ENCODE peak calls at places on chromosome 12, in seven cellular contexts. T, R, E, P, Z, Y and H are unnamed samples.

GRCh38 chr12:62859203-62859799 is 75.6 kb downstream of the PPM1H start:
- DNase-seq in P (no peak), E (no peak), R (no peak), T (no peak), Z (no peak), Y (no peak), H (no peak)

GRCh38 chr12:2003676-2004112 is 563 bp downstream of the DCP1B start:
- DNase-seq in Z (no peak), Y (no peak), P (no peak), R (no peak), T (no peak), E (no peak), H (no peak)

GRCh38 chr12:104423273-104423672 is 33.5 kb upstream of the CHST11 start:
- DNase-seq in E (no peak), P (no peak), Z (no peak), T (no peak), Y (no peak), R (no peak), H (no peak)

GRCh38 chr12:59874781-59875180 is 279.0 kb downstream of the SLC16A7 start:
- DNase-seq in Y (no peak), Z (no peak), T (no peak), P (no peak), R (no peak), E (no peak), H (no peak)

GRCh38 chr12:118042091-118042490 is 18.9 kb downstream of the WSB2 start:
- DNase-seq in R (no peak), E (no peak), Y (no peak), P (no peak), T (no peak), Z (no peak), H (no peak)

GRCh38 chr12:118025168-118025567 is 8.7 kb downstream of the RFC5 start:
- DNase-seq in E (no peak), Z (no peak), T (no peak), P (no peak), Y (no peak), R (no peak), H (no peak)

GRCh38 chr12:124949066-124949465 is 34.6 kb upstream of the UBC start:
- DNase-seq in P (no peak), T (no peak), R (no peak), Y (no peak), E (no peak), Z (no peak), H (no peak)

GRCh38 chr12:47651368-47652254 is 54.2 kb downstream of the RPAP3 start:
- DNase-seq in Z (no peak), T (no peak), Y (peak), P (peak), R (peak), E (peak), H (no peak)

GRCh38 chr12:70919597-70920035 is 922 bp downstream of the PTPRR start:
- DNase-seq in P (no peak), E (peak), R (no peak), Z (no peak), Y (no peak), T (no peak), H (no peak)

GRCh38 chr12:65765436-65765813 is 58.9 kb upstream of the HMGA2 start:
- DNase-seq in E (no peak), Z (no peak), P (no peak), R (no peak), Y (no peak), T (no peak), H (no peak)

GRCh38 chr12:116880817-116881324 is 370 bp downstream of the HRK start:
- DNase-seq in P (peak), Z (no peak), Y (peak), E (peak), R (no peak), T (no peak), H (no peak)

GRCh38 chr12:104386461-104386860 is 70.3 kb upstream of the CHST11 start:
- DNase-seq in E (no peak), Z (no peak), Y (no peak), R (no peak), T (no peak), P (no peak), H (no peak)

GRCh38 chr12:89156862-89157262 is 195.4 kb downstream of the DUSP6 start:
- DNase-seq in T (no peak), P (no peak), E (no peak), Z (no peak), R (no peak), Y (no peak), H (no peak)

GRCh38 chr12:4802841-4803240 is 82.6 kb downstream of the GALNT8 start:
- DNase-seq in T (no peak), Z (no peak), E (no peak), R (no peak), P (no peak), Y (no peak), H (no peak)

GRCh38 chr12:75489613-75490210 is 9.2 kb downstream of the GLIPR1 start:
- DNase-seq in R (no peak), E (no peak), P (no peak), T (no peak), Z (no peak), Y (no peak), H (no peak)

GRCh38 chr12:69694123-69694522 is 5.0 kb downstream of the BEST3 start:
- DNase-seq in T (no peak), P (no peak), Z (no peak), R (no peak), E (no peak), Y (no peak), H (no peak)

GRCh38 chr12:70002097-70002911 is 177.3 kb downstream of the MYRFL start:
- DNase-seq in P (no peak), E (no peak), Z (no peak), R (no peak), T (no peak), Y (peak), H (no peak)

GRCh38 chr12:123050913-123051312 is 70.4 kb downstream of the ARL6IP4 start:
- DNase-seq in Y (no peak), E (no peak), T (no peak), P (no peak), Z (no peak), R (no peak), H (no peak)

GRCh38 chr12:54420766-54421144 is 1.7 kb upstream of the ITGA5 start:
- DNase-seq in E (no peak), Y (no peak), R (peak), T (no peak), P (no peak), Z (no peak), H (no peak)

GRCh38 chr12:62021808-62022207 is 238.4 kb upstream of the USP15 start:
- DNase-seq in E (no peak), Y (no peak), Z (no peak), P (no peak), T (no peak), R (no peak), H (no peak)

GRCh38 chr12:11273449-11273848 is 3.9 kb upstream of the PRB3 start:
- DNase-seq in E (no peak), T (no peak), P (no peak), Y (no peak), Z (no peak), R (no peak), H (no peak)

GRCh38 chr12:125289965-125290364 is 224.7 kb downstream of the AACS start:
- DNase-seq in T (no peak), P (no peak), R (no peak), Y (no peak), E (no peak), Z (no peak), H (no peak)

GRCh38 chr12:93970892-93971688 is 177.3 kb upstream of the PLXNC1 start:
- DNase-seq in P (no peak), R (no peak), T (no peak), Z (no peak), Y (no peak), E (no peak), H (no peak)

GRCh38 chr12:108649668-108650067 is 16.0 kb upstream of the SELPLG start:
- DNase-seq in E (no peak), R (no peak), Y (no peak), T (no peak), Z (no peak), P (no peak), H (no peak)

GRCh38 chr12:19706936-19707335 is 267.6 kb downstream of the AEBP2 start:
- DNase-seq in Z (no peak), Y (no peak), T (no peak), E (no peak), R (no peak), P (no peak), H (no peak)

GRCh38 chr12:132481345-132481744 is 8.6 kb upstream of the FBRSL1 start:
- DNase-seq in Y (no peak), Z (no peak), E (no peak), P (peak), T (no peak), R (no peak), H (no peak)

GRCh38 chr12:42104784-42105183 is 39.9 kb downstream of the GXYLT1 start:
- DNase-seq in P (no peak), Y (no peak), Z (no peak), R (no peak), E (no peak), T (no peak), H (no peak)

GRCh38 chr12:54725233-54725843 is 77.2 kb upstream of the DCD start:
- DNase-seq in E (peak), Y (no peak), R (no peak), P (peak), Z (no peak), T (no peak), H (no peak)

GRCh38 chr12:78248321-78248720 is 417.6 kb downstream of the NAV3 start:
- DNase-seq in Y (no peak), Z (no peak), T (no peak), R (no peak), E (no peak), P (no peak), H (no peak)

GRCh38 chr12:117590999-117591398 is 229.6 kb upstream of the NOS1 start:
- DNase-seq in E (no peak), T (no peak), Z (no peak), P (no peak), R (no peak), Y (no peak), H (no peak)

GRCh38 chr12:70590549-70591226 is 46.5 kb downstream of the PTPRB start:
- DNase-seq in P (peak), Z (no peak), Y (no peak), E (no peak), R (no peak), T (no peak), H (no peak)

GRCh38 chr12:114320910-114321309 is 85.0 kb downstream of the TBX5 start:
- DNase-seq in T (no peak), Y (no peak), E (no peak), Z (no peak), R (no peak), P (no peak), H (no peak)

GRCh38 chr12:114320101-114320500 is 85.8 kb downstream of the TBX5 start:
- DNase-seq in Z (no peak), P (no peak), T (no peak), R (no peak), Y (no peak), E (no peak), H (no peak)

GRCh38 chr12:114319422-114319821 is 86.5 kb downstream of the TBX5 start:
- DNase-seq in P (no peak), T (peak), Y (no peak), R (no peak), Z (no peak), E (no peak), H (peak)

GRCh38 chr12:114316076-114316475 is 89.9 kb downstream of the TBX5 start:
- DNase-seq in Y (no peak), T (no peak), P (no peak), Z (no peak), R (no peak), E (no peak), H (no peak)

DNA sequence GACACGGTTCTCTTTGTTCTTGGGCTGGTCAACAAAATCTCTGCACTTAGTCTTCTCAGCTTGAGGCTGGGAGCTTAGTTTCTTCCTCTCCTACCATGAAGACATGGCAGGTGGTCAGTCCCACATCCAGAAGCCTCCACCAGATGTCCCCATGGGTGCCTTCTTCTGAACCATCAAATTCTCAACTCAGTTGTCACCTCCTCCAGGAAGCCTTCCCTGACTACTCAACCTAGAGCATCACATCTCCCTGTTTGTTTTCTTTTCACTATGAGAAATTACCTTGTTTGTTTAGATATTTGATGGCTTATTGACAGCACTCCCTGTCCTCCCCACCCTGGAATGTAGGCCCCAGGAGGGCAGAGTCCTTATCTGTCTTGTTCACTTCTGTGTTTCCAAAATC is 84.4 kb downstream of the TBX5 start:
- DNase-seq in E (no peak), T (no peak), R (no peak), Z (no peak), P (no peak), Y (no peak), H (no peak)
- TF ChIP-seq CTCF in E (no peak), T (no peak), R (no peak), Z (no peak), P (no peak), Y (no peak), H (no peak)

DNA sequence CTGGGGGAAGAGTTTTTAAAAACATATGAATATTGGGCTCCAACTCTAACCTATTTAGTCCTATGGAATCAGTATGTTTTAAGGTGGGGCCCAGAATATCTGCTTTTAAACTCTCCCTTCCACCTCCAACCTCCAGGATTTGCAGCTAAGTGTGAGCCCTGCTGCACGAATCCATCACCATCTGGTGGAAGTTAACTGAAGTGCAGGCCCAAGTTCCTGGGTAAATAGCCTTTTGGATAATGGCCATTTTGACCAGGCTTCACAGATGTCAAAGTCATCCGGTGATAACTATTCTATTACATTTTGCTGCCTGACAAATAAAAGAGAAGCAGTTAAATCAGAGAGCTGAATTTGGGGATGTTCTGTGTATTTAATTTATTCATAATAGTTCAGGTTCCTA is 58.1 kb upstream of the RMST start:
- DNase-seq in T (no peak), Z (no peak), R (no peak), P (peak), Y (no peak), E (peak), H (no peak)
- TF ChIP-seq CTCF in T (peak), Z (peak), R (peak), P (peak), Y (no peak), E (peak), H (peak)

GRCh38 chr12:119666900-119667576 is 895 bp upstream of the PRKAB1 start:
- DNase-seq in R (no peak), E (no peak), T (no peak), Y (no peak), Z (no peak), P (no peak), H (no peak)
- TF ChIP-seq CTCF in R (no peak), E (no peak), T (no peak), Y (no peak), Z (no peak), P (no peak), H (no peak)

GRCh38 chr12:30878034-30878433 is 48.5 kb upstream of the TSPAN11 start:
- DNase-seq in R (no peak), Z (no peak), P (no peak), E (no peak), T (no peak), Y (no peak), H (no peak)
- TF ChIP-seq CTCF in R (no peak), Z (no peak), P (no peak), E (no peak), T (no peak), Y (no peak), H (no peak)

DNA sequence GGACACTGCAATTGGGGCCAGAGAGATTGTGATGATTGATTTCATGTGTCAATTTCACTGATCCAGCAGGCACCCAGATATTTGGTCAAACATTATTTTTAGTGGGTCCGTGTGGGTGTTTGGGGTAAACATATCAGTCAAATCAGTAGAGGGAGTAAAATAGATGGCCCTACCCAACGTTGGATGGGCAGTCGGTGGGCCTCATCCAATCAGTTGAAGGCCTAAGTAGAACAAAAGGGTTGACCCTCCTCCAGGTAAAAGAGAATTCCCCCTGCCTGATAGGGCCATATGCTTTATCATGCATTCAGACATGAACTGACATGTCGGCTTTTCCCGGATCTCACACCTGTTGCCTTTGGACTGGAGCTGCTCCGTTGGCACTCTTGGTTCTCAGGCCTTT is 195.1 kb upstream of the CAND1 start:
- DNase-seq in P (no peak), E (no peak), Z (no peak), T (no peak), R (no peak), Y (no peak), H (no peak)
- TF ChIP-seq CTCF in P (no peak), E (no peak), Z (no peak), T (no peak), R (no peak), Y (no peak), H (no peak)

GRCh38 chr12:120439646-120440247 is 1.8 kb downstream of the COX6A1 start:
- DNase-seq in Y (peak), Z (no peak), E (peak), P (peak), T (no peak), R (no peak), H (no peak)
- TF ChIP-seq CTCF in Y (peak), Z (no peak), E (peak), P (peak), T (no peak), R (peak), H (peak)

GRCh38 chr12:6233121-6233971 is 33.1 kb downstream of the CD9 start:
- DNase-seq in E (no peak), Z (no peak), T (no peak), Y (peak), R (no peak), P (peak), H (no peak)
- TF ChIP-seq CTCF in E (no peak), Z (no peak), T (no peak), Y (no peak), R (no peak), P (no peak), H (no peak)

GRCh38 chr12:128820723-128821432 is 2.9 kb downstream of the SLC15A4 start:
- DNase-seq in R (peak), E (no peak), T (no peak), Z (no peak), Y (peak), P (peak), H (no peak)

GRCh38 chr12:128827724-128828123 is 4.0 kb upstream of the SLC15A4 start:
- DNase-seq in Y (no peak), T (no peak), P (no peak), Z (no peak), E (no peak), R (no peak), H (no peak)

GRCh38 chr12:128823216-128823915 is 392 bp downstream of the SLC15A4 start:
- DNase-seq in Y (peak), P (no peak), Z (no peak), E (peak), R (peak), T (no peak), H (no peak)

GRCh38 chr12:128825845-128826244 is 2.1 kb upstream of the SLC15A4 start:
- DNase-seq in E (no peak), T (no peak), Z (no peak), P (no peak), Y (no peak), R (no peak), H (no peak)

DNA sequence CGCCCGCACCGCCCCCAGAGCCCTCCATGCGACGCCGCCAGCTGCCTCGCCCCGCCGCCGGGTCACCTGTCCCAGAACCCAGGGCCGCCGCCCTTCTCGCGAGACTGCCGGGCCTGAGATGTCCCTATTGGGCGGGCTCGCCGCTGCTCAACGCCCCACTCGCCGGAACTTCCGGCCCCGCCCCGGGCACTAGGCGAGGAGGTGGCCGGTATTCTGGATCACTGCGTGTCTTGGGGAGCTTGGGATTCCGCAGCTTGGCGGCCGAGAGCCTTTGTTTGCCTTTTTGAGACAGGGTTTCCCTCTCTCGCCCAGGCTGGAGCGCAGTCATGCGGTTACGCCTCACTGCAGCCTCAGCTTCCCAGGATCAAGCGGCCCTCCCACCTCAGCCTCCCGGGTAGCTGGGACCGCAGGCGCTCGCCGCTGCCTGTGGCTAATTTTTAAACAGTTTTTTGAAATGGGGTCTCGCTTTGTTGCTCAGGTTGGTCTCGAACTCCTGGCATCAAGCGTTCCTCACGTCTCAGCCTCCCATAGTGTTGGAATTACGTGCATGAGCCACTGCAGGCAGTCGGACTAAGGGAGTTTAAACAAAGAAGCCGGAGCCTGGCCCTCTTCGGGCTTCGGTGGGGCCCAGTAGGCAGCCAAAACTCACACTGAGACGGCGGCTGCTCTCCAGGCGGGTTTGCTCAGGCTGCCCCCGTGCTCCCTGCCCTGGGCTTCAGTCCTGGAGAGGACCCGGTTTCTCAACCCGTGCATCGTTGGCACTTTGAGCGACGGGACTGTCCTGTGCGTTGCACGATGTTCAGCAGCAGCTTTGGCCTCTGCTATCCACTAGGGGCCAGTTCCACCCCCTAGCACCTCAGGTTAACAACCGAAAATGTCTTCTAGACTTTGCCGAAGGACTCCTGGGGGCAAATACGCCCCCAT is at the start of gene SLC15A4:
- DNase-seq in Z (peak), P (peak), T (peak), Y (peak), E (peak), R (peak), H (peak)
- TF ChIP-seq CTCF in Z (no peak), P (peak), T (no peak), Y (no peak), E (no peak), R (no peak), H (no peak)